ENCODE peak calls at places on chromosomes 13 and 19, in five cellular contexts. N, T, P, G and R are unnamed samples.

GRCh38 chr13:97332725-97333124 is 101.2 kb upstream of the RAP2A start:
- DNase-seq in T (no peak), P (no peak), G (no peak), N (no peak), R (no peak)

GRCh38 chr13:39602614-39603366 is at the start of gene LHFPL6:
- DNase-seq in G (peak; percentile 77), P (peak; percentile 86), N (peak; percentile 81), T (peak; percentile 10), R (peak; percentile 92)

GRCh38 chr19:45632468-45633196 is 6.6 kb downstream of the EML2 start:
- DNase-seq in T (no peak), G (peak; percentile 89), N (no peak), P (peak; percentile 96), R (peak; percentile 70)

GRCh38 chr13:42876810-42877550 is 95.6 kb downstream of the FAM216B start:
- DNase-seq in G (peak; percentile 66), N (no peak), P (no peak), T (no peak), R (no peak)

GRCh38 chr13:96671073-96671472 is 323.2 kb downstream of the OXGR1 start:
- DNase-seq in T (no peak), N (no peak), P (no peak), G (no peak), R (no peak)

GRCh38 chr13:98275711-98276171 is 98.7 kb upstream of the RNF113B start:
- DNase-seq in P (no peak), N (no peak), T (no peak), G (no peak), R (no peak)

GRCh38 chr13:48739346-48740037 is 85.8 kb downstream of the CYSLTR2 start:
- DNase-seq in T (no peak), N (no peak), G (peak; percentile 47), P (peak; percentile 32), R (no peak)

GRCh38 chr19:57927587-57927986 is 7.6 kb downstream of the ZNF418 start:
- DNase-seq in G (no peak), T (no peak), P (no peak), N (no peak), R (no peak)

GRCh38 chr13:109744512-109745051 is 41.8 kb downstream of the IRS2 start:
- DNase-seq in P (peak; percentile 94), T (no peak), G (peak; percentile 92), N (no peak), R (peak; percentile 56)

GRCh38 chr19:37988758-37989635 is 82.0 kb downstream of the SIPA1L3 start:
- DNase-seq in G (no peak), T (no peak), P (no peak), N (no peak), R (no peak)

GRCh38 chr13:24118576-24118975 is 41.9 kb upstream of the SPATA13 start:
- DNase-seq in T (no peak), N (no peak), G (no peak), P (no peak), R (no peak)

GRCh38 chr13:36750461-36750860 is 68.6 kb upstream of the RFXAP start:
- DNase-seq in N (no peak), P (no peak), G (no peak), T (no peak), R (no peak)

GRCh38 chr13:99418663-99419140 is 82.6 kb upstream of the TM9SF2 start:
- DNase-seq in N (no peak), G (no peak), P (no peak), T (no peak), R (no peak)

GRCh38 chr13:90797335-90797734 is 550.2 kb upstream of the MIR17HG start:
- DNase-seq in G (no peak), T (no peak), N (no peak), P (no peak), R (no peak)

GRCh38 chr19:39941615-39942507 is 7.4 kb upstream of the FCGBP start:
- DNase-seq in G (peak; percentile 38), T (peak; percentile 80), P (no peak), N (no peak), R (no peak)

GRCh38 chr19:15461694-15462093 is 2.6 kb downstream of the RASAL3 start:
- DNase-seq in T (no peak), P (no peak), N (no peak), G (no peak), R (no peak)

GRCh38 chr13:45950343-45950995 is 98.9 kb upstream of the SIAH3 start:
- DNase-seq in P (no peak), G (peak; percentile 26), T (no peak), N (no peak), R (no peak)

GRCh38 chr13:33352520-33352919 is 67.0 kb upstream of the STARD13 start:
- DNase-seq in G (no peak), P (no peak), N (peak; percentile 44), T (no peak), R (no peak)

GRCh38 chr13:103328899-103329298 is 262.7 kb upstream of the SLC10A2 start:
- DNase-seq in N (no peak), P (no peak), G (no peak), T (no peak), R (no peak)

GRCh38 chr19:14019100-14019499 is 8.8 kb upstream of the RLN3 start:
- DNase-seq in N (no peak), G (no peak), T (no peak), P (no peak), R (no peak)

GRCh38 chr13:109332501-109333499 is 453.6 kb downstream of the IRS2 start:
- DNase-seq in P (no peak), T (no peak), G (no peak), N (no peak), R (no peak)

GRCh38 chr19:7509625-7510024 is 6.3 kb upstream of the ZNF358 start:
- DNase-seq in P (no peak), G (no peak), N (no peak), T (no peak), R (no peak)

GRCh38 chr19:44575116-44575700 is 38.2 kb upstream of the IGSF23 start:
- DNase-seq in N (no peak), T (no peak), P (no peak), G (no peak), R (no peak)

GRCh38 chr19:44573183-44573582 is 40.2 kb upstream of the IGSF23 start:
- DNase-seq in P (no peak), T (no peak), N (no peak), G (no peak), R (no peak)

GRCh38 chr19:44571830-44572661 is 41.3 kb upstream of the IGSF23 start:
- DNase-seq in T (no peak), G (no peak), N (no peak), P (no peak), R (no peak)

GRCh38 chr19:44574201-44574950 is 39.0 kb upstream of the IGSF23 start:
- DNase-seq in P (no peak), N (no peak), G (no peak), T (no peak), R (no peak)

GRCh38 chr19:44573647-44574046 is 39.7 kb upstream of the IGSF23 start:
- DNase-seq in P (no peak), G (no peak), T (no peak), N (no peak), R (no peak)
- H3K27ac ChIP-seq in P (no peak overlapping the region), G (no peak overlapping the region), T (no peak overlapping the region), N (no peak overlapping the region), R (no peak overlapping the region)

GRCh38 chr13:50593228-50593627 is 250.3 kb downstream of the DLEU7 start:
- DNase-seq in G (no peak), P (no peak), T (no peak), N (no peak), R (no peak)
- H3K27ac ChIP-seq in G (no peak overlapping the region), P (no peak overlapping the region), T (no peak overlapping the region), N (no peak overlapping the region), R (no peak overlapping the region)

GRCh38 chr13:95452376-95452775 is 100.1 kb upstream of the CLDN10 start:
- DNase-seq in G (no peak), P (no peak), N (no peak), T (no peak), R (no peak)
- H3K27ac ChIP-seq in G (no peak overlapping the region), P (no peak overlapping the region), N (no peak overlapping the region), T (no peak overlapping the region), R (no peak overlapping the region)

GRCh38 chr19:2139385-2140192 is 11.8 kb downstream of the AP3D1 start:
- DNase-seq in P (no peak), N (no peak), T (no peak), G (no peak), R (no peak)
- H3K27ac ChIP-seq in P (no peak overlapping the region), N (no peak overlapping the region), T (no peak overlapping the region), G (no peak overlapping the region), R (no peak overlapping the region)

DNA sequence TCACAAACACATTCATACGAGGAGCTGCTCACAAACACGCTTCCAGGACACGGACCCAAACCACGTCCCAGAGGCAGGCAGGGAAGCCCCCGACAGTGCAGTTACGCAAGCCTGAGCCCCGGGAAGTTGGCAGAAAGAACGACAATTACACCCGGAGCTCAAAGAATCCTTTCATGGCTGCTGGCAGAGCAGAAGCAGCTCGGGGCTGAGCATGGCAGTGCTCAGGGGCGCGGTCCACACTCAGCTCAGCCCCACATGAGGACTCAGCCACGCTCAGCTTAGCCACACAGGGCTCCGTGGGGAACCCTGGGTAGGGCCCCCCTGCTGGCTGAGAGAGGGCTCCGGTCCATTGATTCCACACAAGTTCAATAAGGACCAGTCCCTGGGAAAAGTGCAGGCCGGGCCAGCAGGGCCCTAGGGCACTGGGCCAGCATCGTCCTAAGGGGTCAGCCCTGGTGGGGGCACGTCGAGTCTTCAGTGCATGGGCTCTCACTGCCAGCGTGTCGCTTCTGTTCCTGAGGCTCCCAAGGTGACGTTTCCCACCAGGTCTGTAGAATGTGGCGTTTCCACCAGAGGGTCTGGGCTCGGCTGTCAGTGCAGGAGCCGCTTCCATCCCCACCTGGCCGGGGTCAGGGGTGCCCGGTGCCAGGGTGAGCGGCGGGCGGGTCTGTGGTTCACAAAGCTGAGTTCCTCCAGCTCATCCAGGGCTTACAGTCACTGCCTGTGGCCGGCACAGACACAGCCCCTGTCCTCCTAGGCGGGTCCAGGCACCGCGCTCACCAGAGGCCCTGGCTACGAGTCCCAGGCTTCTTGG is 23.1 kb downstream of the GAS6 start:
- DNase-seq in N (peak; percentile 75), G (no peak), P (no peak), T (no peak), R (peak; percentile 20)
- H3K27ac ChIP-seq in N (peak overlapping the region; percentile 77), G (peak overlapping the region; percentile 96), P (no peak overlapping the region), T (no peak overlapping the region), R (peak overlapping the region; percentile 97)

DNA sequence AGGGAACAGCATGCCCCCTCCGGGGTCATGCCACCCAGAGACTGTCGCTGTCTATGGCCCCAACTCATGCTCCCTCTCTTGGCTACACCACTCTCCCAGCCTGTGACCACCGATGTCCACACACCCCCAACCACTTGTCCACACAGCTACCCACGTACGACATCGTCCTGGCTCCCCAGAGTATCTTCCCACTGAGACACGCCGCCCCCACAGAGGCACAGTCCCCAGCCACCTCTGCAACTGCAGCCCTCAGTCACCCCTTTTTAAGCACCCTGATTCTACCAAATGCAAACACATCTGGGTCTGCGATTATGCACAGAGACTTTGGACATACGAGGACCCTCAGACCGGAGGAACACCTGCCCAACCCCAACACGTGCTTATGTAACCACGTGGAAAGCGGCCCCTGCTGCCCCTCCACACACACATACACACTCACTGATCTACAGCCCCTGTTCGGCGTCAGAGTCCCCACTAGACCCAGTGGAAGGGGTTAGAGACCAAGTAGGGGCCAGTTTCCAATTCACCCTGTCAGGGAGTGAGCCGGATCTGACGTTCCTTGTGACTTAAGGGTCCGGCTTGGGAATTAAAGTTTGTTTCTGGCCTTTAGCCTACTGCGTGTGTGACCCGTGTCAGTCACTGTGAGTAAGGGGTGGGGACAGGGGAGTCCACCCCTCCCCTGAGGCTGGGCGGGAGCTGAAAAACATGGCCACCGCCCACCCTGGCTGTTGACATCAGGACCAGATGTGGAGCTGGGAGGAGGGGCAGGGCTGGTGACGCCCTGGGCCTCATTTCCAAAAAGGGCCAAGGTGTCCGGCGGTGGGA is 11.9 kb upstream of the AXL start:
- DNase-seq in N (no peak), T (no peak), P (peak; percentile 28), G (no peak), R (peak; percentile 89)
- H3K27ac ChIP-seq in N (no peak overlapping the region), T (no peak overlapping the region), P (no peak overlapping the region), G (no peak overlapping the region), R (peak overlapping the region; percentile 77)

GRCh38 chr13:27054760-27055159 is 116.9 kb downstream of the USP12 start:
- DNase-seq in P (no peak), N (no peak), T (no peak), G (no peak), R (no peak)
- H3K27ac ChIP-seq in P (no peak overlapping the region), N (no peak overlapping the region), T (no peak overlapping the region), G (no peak overlapping the region), R (no peak overlapping the region)